ENCODE peak calls at places on chromosomes 5 and 9, in eight cellular contexts. P is mucosa of descending colon, Y is AG04450, M is tibial nerve, G is upper lobe of left lung, K is cardiac fibroblast, T is choroid plexus epithelial cell, B is astrocyte of the cerebellum. E is an unnamed sample.

GRCh38 chr5:34690301-34690700 is 34.2 kb downstream of the RAI14 start:
- DNase-seq in P (no peak), Y (no peak), M (no peak), G (no peak), K (no peak), T (no peak), B (no peak), E (no peak)

GRCh38 chr5:73957397-73958001 is 331.5 kb downstream of the ARHGEF28 start:
- DNase-seq in P (no peak), Y (no peak), M (no peak), G (no peak), K (no peak), T (peak), B (no peak), E (no peak)

GRCh38 chr9:107492381-107492780 is 2.8 kb upstream of the KLF4 start:
- DNase-seq in P (no peak), Y (no peak), M (no peak), G (no peak), K (peak), T (peak), B (no peak), E (no peak)

GRCh38 chr9:117290809-117291208 is 124.0 kb downstream of the ASTN2 start:
- DNase-seq in P (no peak), Y (no peak), M (no peak), G (no peak), K (no peak), T (no peak), B (peak), E (no peak)

GRCh38 chr5:140633081-140633471 is at the start of gene CD14:
- DNase-seq in P (peak), Y (no peak), M (peak), G (peak), K (peak), T (peak), B (no peak), E (peak)

GRCh38 chr9:108142504-108143201 is 653.1 kb upstream of the KLF4 start:
- DNase-seq in P (peak), Y (no peak), M (peak), G (peak), K (peak), T (peak), B (peak), E (peak)

GRCh38 chr5:93870649-93871048 is 129.2 kb upstream of the POU5F2 start:
- DNase-seq in P (no peak), Y (no peak), M (no peak), G (no peak), K (no peak), T (no peak), B (no peak), E (no peak)

GRCh38 chr5:120516799-120517198 is 52.7 kb downstream of the PRR16 start:
- DNase-seq in P (no peak), Y (no peak), M (no peak), G (no peak), K (peak), T (peak), B (peak), E (no peak)

GRCh38 chr5:169786219-169786618 is 149.1 kb downstream of the DOCK2 start:
- DNase-seq in P (no peak), Y (no peak), M (no peak), G (no peak), K (peak), T (no peak), B (no peak), E (no peak)

GRCh38 chr5:151020304-151021031 is at the start of gene GPX3:
- DNase-seq in P (peak), Y (no peak), M (peak), G (peak), K (peak), T (peak), B (no peak), E (peak)

GRCh38 chr5:103232393-103232999 is 26.1 kb upstream of the MACIR start:
- DNase-seq in P (no peak), Y (no peak), M (peak), G (peak), K (peak), T (peak), B (peak), E (peak)

GRCh38 chr9:129027224-129027684 is 877 bp downstream of the SH3GLB2 start:
- DNase-seq in P (no peak), Y (no peak), M (no peak), G (no peak), K (no peak), T (no peak), B (no peak), E (no peak)

GRCh38 chr5:71587709-71588532 is 781 bp downstream of the MCCC2 start:
- DNase-seq in P (no peak), Y (no peak), M (no peak), G (no peak), K (no peak), T (no peak), B (no peak), E (peak)

GRCh38 chr9:5441043-5441442 is 3.3 kb upstream of the PLGRKT start:
- DNase-seq in P (no peak), Y (no peak), M (no peak), G (no peak), K (peak), T (peak), B (no peak), E (peak)

GRCh38 chr5:153640293-153640692 is 149.8 kb downstream of the GRIA1 start:
- DNase-seq in P (no peak), Y (no peak), M (no peak), G (no peak), K (no peak), T (no peak), B (no peak), E (no peak)

GRCh38 chr5:145936401-145937131 is at the start of gene SH3RF2:
- DNase-seq in P (peak), Y (peak), M (no peak), G (peak), K (peak), T (peak), B (peak), E (peak)

GRCh38 chr9:71767421-71768321 is 642 bp downstream of the CEMIP2 start:
- DNase-seq in P (peak), Y (no peak), M (no peak), G (no peak), K (peak), T (no peak), B (no peak), E (peak)

GRCh38 chr9:87606921-87607521 is 109.4 kb downstream of the DAPK1 start:
- DNase-seq in P (no peak), Y (no peak), M (no peak), G (no peak), K (peak), T (peak), B (no peak), E (peak)

GRCh38 chr5:145699846-145700245 is 135.3 kb downstream of the PRELID2 start:
- DNase-seq in P (no peak), Y (no peak), M (no peak), G (no peak), K (no peak), T (no peak), B (no peak), E (peak)

GRCh38 chr9:99465231-99465891 is 243.3 kb downstream of the SEC61B start:
- DNase-seq in P (no peak), Y (no peak), M (no peak), G (no peak), K (no peak), T (no peak), B (peak), E (no peak)

GRCh38 chr5:38404667-38405276 is 146.4 kb downstream of the EGFLAM start:
- DNase-seq in P (no peak), Y (no peak), M (no peak), G (no peak), K (no peak), T (no peak), B (no peak), E (no peak)

GRCh38 chr5:96714450-96714849 is 52.3 kb downstream of the CAST start:
- DNase-seq in P (no peak), Y (no peak), M (no peak), G (no peak), K (peak), T (peak), B (no peak), E (peak)

GRCh38 chr5:58412932-58413331 is 47.0 kb downstream of the PLK2 start:
- DNase-seq in P (no peak), Y (no peak), M (no peak), G (no peak), K (no peak), T (no peak), B (no peak), E (no peak)

GRCh38 chr5:155127552-155127951 is 114.0 kb downstream of the KIF4B start:
- DNase-seq in P (no peak), Y (no peak), M (no peak), G (no peak), K (no peak), T (no peak), B (no peak), E (no peak)

GRCh38 chr5:162068412-162068811 is 839 bp downstream of the GABRG2 start:
- DNase-seq in P (no peak), Y (no peak), M (no peak), G (peak), K (peak), T (peak), B (peak), E (peak)

GRCh38 chr5:142845954-142846398 is 75.8 kb downstream of the ARHGAP26 start:
- DNase-seq in P (no peak), Y (no peak), M (no peak), G (no peak), K (no peak), T (no peak), B (no peak), E (no peak)

GRCh38 chr9:113578877-113579269 is 115.3 kb downstream of the RGS3 start:
- DNase-seq in P (peak), Y (no peak), M (no peak), G (peak), K (peak), T (peak), B (peak), E (peak)

GRCh38 chr9:89555426-89556375 is 49.1 kb upstream of the GADD45G start:
- DNase-seq in P (no peak), Y (no peak), M (no peak), G (peak), K (peak), T (peak), B (no peak), E (peak)

GRCh38 chr9:2955616-2956015 is 111.7 kb upstream of the PUM3 start:
- DNase-seq in P (no peak), Y (no peak), M (no peak), G (no peak), K (no peak), T (peak), B (no peak), E (no peak)

GRCh38 chr9:116687762-116688160 is 656 bp downstream of the TRIM32 start:
- DNase-seq in P (no peak), Y (no peak), M (no peak), G (no peak), K (no peak), T (no peak), B (no peak), E (no peak)

GRCh38 chr9:129737479-129738269 is 15.2 kb downstream of the PTGES start:
- DNase-seq in P (peak), Y (no peak), M (peak), G (peak), K (peak), T (peak), B (peak), E (peak)

GRCh38 chr9:136345281-136346156 is 18.0 kb downstream of the DNLZ start:
- DNase-seq in P (no peak), Y (no peak), M (peak), G (peak), K (peak), T (peak), B (no peak), E (peak)

GRCh38 chr5:17359451-17359965 is 138.5 kb upstream of the TAF11L2 start:
- DNase-seq in P (no peak), Y (no peak), M (no peak), G (no peak), K (peak), T (peak), B (peak), E (peak)

GRCh38 chr5:178118345-178118744 is 5.0 kb downstream of the N4BP3 start:
- DNase-seq in P (no peak), Y (no peak), M (no peak), G (no peak), K (no peak), T (no peak), B (no peak), E (no peak)

GRCh38 chr5:178117911-178118310 is 4.6 kb downstream of the N4BP3 start:
- DNase-seq in P (no peak), Y (no peak), M (no peak), G (no peak), K (no peak), T (no peak), B (no peak), E (no peak)

GRCh38 chr5:178120661-178121357 is 7.5 kb downstream of the N4BP3 start:
- DNase-seq in P (peak), Y (peak), M (peak), G (peak), K (peak), T (peak), B (peak), E (peak)

GRCh38 chr5:178121450-178122276 is 8.3 kb downstream of the N4BP3 start:
- DNase-seq in P (no peak), Y (no peak), M (no peak), G (no peak), K (peak), T (no peak), B (no peak), E (peak)

DNA sequence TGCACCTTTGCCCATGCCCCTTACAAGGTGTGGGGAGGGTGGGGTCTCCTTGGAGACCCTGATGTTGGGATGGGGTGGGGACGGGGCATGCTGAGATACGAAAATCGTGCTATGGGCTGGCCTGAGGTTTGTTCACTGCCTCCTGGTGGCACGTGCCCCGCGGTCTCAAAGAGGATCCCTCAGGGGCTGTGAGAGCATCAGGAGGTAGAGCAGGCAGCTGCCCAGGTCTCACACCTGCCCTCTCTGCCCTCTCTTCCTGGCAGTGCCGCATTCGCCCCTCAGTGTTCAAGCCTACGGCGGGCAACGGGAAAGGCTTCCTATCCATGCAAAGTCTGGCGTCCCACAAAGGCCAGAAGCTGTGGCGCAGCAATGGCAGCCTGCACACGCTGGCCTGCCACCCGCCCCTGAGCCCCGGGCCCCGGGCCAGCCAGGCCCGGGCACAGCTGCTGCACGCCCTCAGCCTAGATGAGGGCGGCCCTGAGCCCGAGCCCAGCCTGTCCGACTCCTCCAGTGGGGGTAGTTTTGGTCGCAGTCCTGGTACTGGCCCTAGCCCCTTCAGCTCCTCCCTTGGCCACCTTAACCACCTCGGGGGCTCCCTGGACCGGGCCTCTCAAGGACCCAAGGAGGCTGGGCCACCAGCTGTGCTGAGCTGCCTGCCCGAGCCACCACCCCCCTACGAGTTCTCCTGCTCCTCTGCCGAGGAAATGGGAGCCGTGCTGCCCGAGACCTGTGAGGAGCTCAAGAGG is 6.8 kb downstream of the N4BP3 start:
- DNase-seq in P (no peak), Y (no peak), M (no peak), G (no peak), K (no peak), T (no peak), B (no peak), E (no peak)
- TF ChIP-seq CTCF in P (no peak), Y (no peak), M (no peak), G (no peak), K (no peak), T (no peak), B (no peak), E (no peak)

DNA sequence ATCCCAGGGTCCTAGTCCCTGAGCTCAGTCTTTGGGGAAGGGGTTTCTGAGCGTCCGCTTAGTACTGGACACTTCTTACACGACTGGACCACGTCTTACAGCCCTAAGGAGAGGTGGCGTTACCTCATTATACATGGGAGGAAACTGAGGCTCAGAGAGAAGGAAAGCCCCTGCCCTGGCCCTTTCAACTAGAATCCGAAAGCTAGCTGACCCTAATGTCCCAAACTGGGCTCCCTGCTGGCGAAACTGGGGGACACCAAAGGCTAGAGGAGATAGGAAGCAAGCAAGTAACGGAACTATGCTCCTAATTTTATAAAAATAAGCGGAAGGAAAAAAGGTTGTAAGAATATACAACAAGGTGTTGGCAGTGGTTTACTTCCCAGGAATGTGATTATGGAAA is 14.2 kb downstream of the LHX6 start:
- DNase-seq in P (no peak), Y (no peak), M (no peak), G (no peak), K (no peak), T (no peak), B (no peak), E (no peak)
- H3K4me3 ChIP-seq in P (no peak), Y (peak), M (no peak), G (no peak), K (no peak), T (no peak), B (no peak), E (peak)

DNA sequence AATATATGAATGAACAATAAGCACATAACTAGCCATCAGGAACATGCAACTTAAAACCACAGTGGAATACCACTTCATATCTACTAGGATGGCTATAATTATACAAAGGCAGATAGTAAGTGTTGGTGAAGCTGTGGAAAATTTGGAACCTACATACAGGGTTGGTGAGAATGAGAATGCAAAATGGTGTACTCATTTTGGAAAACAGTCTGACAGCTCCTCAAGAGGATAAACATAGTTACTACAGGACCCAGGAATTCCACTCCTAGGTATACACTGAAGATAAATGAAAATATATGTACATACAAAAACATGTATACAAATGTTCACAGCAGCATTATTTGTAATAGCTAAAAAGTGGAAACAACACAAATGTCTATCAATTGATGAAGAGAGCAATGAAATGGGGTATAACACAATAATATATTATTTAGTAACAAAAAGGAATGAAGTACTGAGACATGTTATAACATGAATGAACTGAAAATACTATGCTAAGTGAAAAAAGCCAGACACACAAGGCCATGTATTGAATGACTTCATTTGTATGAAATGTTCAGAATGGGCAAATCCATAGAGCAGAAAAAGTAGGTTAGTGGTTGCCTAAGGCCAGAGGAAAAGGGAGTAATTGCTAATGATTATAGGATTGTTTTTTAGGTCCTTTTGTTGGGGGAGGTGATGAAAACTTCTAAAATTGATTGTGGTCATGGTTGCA is 31.2 kb upstream of the CDK5RAP2 start:
- DNase-seq in P (no peak), Y (no peak), M (no peak), G (no peak), K (peak), T (peak), B (no peak), E (no peak)
- TF ChIP-seq CTCF in P (no peak), Y (peak), M (no peak), G (no peak), K (peak), T (peak), B (no peak), E (peak)

GRCh38 chr9:91190062-91190461 is 171.7 kb downstream of the AUH start:
- DNase-seq in P (no peak), Y (no peak), M (no peak), G (no peak), K (no peak), T (no peak), B (no peak), E (no peak)

GRCh38 chr9:91192379-91192775 is 169.3 kb downstream of the AUH start:
- DNase-seq in P (no peak), Y (no peak), M (no peak), G (no peak), K (no peak), T (peak), B (no peak), E (peak)

GRCh38 chr9:91192785-91193657 is 168.7 kb downstream of the AUH start:
- DNase-seq in P (peak), Y (peak), M (peak), G (peak), K (peak), T (peak), B (peak), E (peak)

GRCh38 chr9:91193658-91194391 is 167.9 kb downstream of the AUH start:
- DNase-seq in P (peak), Y (peak), M (peak), G (peak), K (peak), T (peak), B (peak), E (peak)

DNA sequence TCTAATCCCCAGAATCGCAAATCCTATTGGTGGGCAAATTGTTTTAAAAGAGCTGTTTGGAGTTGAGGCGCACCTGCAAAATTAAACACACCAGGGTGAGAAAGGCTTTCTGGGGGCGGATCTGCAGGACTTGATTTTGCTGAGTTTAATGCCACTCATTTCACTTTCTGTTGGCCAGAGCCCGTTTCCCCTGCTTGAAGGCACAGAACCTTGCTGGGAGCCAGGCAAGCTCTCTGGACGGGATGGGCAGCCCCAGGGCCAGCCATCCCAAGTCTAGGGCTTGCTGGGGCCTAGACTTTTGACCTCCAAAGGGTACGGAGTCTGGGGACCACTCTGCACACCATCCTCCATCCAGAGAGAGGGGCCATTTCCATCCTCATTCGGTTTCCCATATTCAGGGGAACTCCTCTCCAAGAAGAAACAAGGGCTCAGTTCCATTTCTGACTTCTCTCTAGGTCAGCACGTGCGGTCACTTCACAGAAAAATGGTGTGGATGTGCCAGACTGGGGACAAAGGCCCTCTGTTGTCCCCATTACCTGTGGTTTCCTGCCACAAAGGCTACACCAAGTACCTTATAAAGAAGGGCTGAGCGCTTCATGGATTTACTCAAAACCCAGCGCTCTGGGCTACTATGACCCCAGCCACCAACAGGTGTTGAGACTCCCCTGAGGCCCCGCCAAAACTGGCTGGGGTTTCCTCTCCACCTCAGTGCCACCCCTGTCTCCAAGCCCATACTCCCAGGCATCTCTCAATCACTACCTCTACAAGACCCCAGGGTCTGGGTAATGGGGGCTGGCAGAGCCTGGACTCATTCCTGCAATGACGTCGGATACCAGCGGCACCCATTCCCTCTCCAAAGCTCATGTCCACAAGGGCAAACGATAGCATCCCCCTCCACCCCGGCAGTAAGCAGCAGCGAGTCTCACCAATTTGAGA is 170.0 kb downstream of the AUH start:
- DNase-seq in P (no peak), Y (no peak), M (no peak), G (no peak), K (no peak), T (no peak), B (no peak), E (no peak)
- H3K4me3 ChIP-seq in P (no peak), Y (no peak), M (no peak), G (no peak), K (no peak), T (no peak), B (no peak), E (no peak)

E was measured in fibroblast of villous mesenchyme.